ENCODE peak calls at places on chromosomes 6 and 20, in six cellular contexts. A, C, D, Q, Y and B are unnamed samples.

GRCh38 chr6:17448165-17448564 is 54.8 kb downstream of the CAP2 start:
- DNase-seq in C (no peak), A (no peak), Y (no peak), D (no peak), Q (no peak), B (no peak)

GRCh38 chr6:145151624-145152023 is 583.7 kb downstream of the EPM2A start:
- DNase-seq in D (no peak), Q (no peak), A (no peak), C (no peak), Y (no peak), B (no peak)

GRCh38 chr6:23498013-23498412 is 628.0 kb upstream of the NRSN1 start:
- DNase-seq in Y (no peak), A (no peak), C (no peak), Q (no peak), D (no peak), B (no peak)

GRCh38 chr6:26323525-26324294 is 41.3 kb upstream of the BTN3A2 start:
- DNase-seq in Y (no peak), A (no peak), C (no peak), D (no peak), Q (no peak), B (no peak)

GRCh38 chr6:119148102-119148824 is 69.8 kb upstream of the FAM184A start:
- DNase-seq in A (no peak), D (no peak), Q (no peak), C (peak), Y (no peak), B (peak)

GRCh38 chr6:79742030-79742429 is 110.9 kb downstream of the SH3BGRL2 start:
- DNase-seq in D (no peak), A (no peak), C (no peak), Y (no peak), Q (no peak), B (no peak)

GRCh38 chr20:58222446-58222845 is 6.0 kb downstream of the ANKRD60 start:
- DNase-seq in Y (no peak), Q (no peak), A (no peak), D (no peak), C (no peak), B (no peak)

GRCh38 chr6:53119349-53119748 is 29.3 kb downstream of the GCM1 start:
- DNase-seq in C (no peak), A (no peak), Y (no peak), Q (no peak), D (no peak), B (no peak)

GRCh38 chr6:72755752-72756151 is 133.9 kb downstream of the KCNQ5 start:
- DNase-seq in Q (no peak), C (no peak), Y (no peak), A (no peak), D (no peak), B (peak)

GRCh38 chr6:47698342-47698787 is at the start of gene ADGRF4:
- DNase-seq in D (no peak), A (no peak), Q (no peak), C (no peak), Y (no peak), B (no peak)

GRCh38 chr6:161327360-161327953 is 53.6 kb upstream of the AGPAT4 start:
- DNase-seq in Q (no peak), C (no peak), A (no peak), Y (no peak), D (no peak), B (no peak)

GRCh38 chr20:59032713-59033059 is 551 bp upstream of the ATP5F1E start:
- DNase-seq in Q (no peak), Y (no peak), D (no peak), A (no peak), C (peak), B (no peak)

GRCh38 chr6:46243754-46244153 is 73.0 kb upstream of the ENPP5 start:
- DNase-seq in C (no peak), A (no peak), Q (no peak), Y (no peak), D (no peak), B (no peak)

GRCh38 chr6:144510859-144511258 is 225.7 kb downstream of the UTRN start:
- DNase-seq in C (no peak), Q (no peak), D (no peak), Y (no peak), A (no peak), B (no peak)

GRCh38 chr20:23884771-23885162 is 5.2 kb upstream of the CST5 start:
- DNase-seq in C (no peak), A (no peak), Y (no peak), Q (no peak), D (no peak), B (no peak)

GRCh38 chr6:169520104-169520503 is 181.7 kb downstream of the WDR27 start:
- DNase-seq in D (no peak), A (no peak), C (no peak), Y (no peak), Q (no peak), B (no peak)

GRCh38 chr20:50335105-50335504 is 144.5 kb downstream of the CEBPB start:
- DNase-seq in D (no peak), C (peak), Q (no peak), Y (no peak), A (no peak), B (no peak)

GRCh38 chr6:166834049-166834448 is 122.3 kb downstream of the RNASET2 start:
- DNase-seq in Y (no peak), C (no peak), Q (no peak), A (no peak), D (no peak), B (no peak)

GRCh38 chr6:144159727-144160126 is 9.4 kb downstream of the STX11 start:
- DNase-seq in C (no peak), Y (no peak), D (no peak), A (no peak), Q (no peak), B (no peak)